ENCODE peak calls at places on chromosomes 6 and 20, in four cellular contexts. K is brain microvascular endothelial cell, O is foreskin fibroblast, P is NCI-H1105. B is an unnamed sample.

GRCh38 chr6:36684447-36684812 is 5.9 kb downstream of the CDKN1A start:
- DNase-seq in K (no peak), O (no peak), P (no peak), B (no peak)

GRCh38 chr6:130932956-130933355 is 105.8 kb downstream of the SMLR1 start:
- DNase-seq in K (no peak), O (no peak), P (no peak), B (no peak)

GRCh38 chr6:157892363-157892878 is 69.4 kb downstream of the SNX9 start:
- DNase-seq in K (no peak), O (no peak), P (no peak), B (no peak)

GRCh38 chr6:161168281-161168891 is 105.5 kb downstream of the AGPAT4 start:
- DNase-seq in K (peak; percentile 100), O (peak; percentile 97), P (peak; percentile 56), B (peak; percentile 77)

GRCh38 chr6:9007062-9007461 is 571.7 kb upstream of the SLC35B3 start:
- DNase-seq in K (no peak), O (no peak), P (no peak), B (no peak)

GRCh38 chr20:48908661-48909316 is 12.7 kb upstream of the ARFGEF2 start:
- DNase-seq in K (no peak), O (no peak), P (no peak), B (no peak)

GRCh38 chr6:7373739-7374138 is 15.8 kb downstream of the CAGE1 start:
- DNase-seq in K (peak; percentile 3), O (no peak), P (no peak), B (peak; percentile 2)

GRCh38 chr20:2299301-2299700 is 3.5 kb downstream of the TGM3 start:
- DNase-seq in K (no peak), O (no peak), P (no peak), B (no peak)

GRCh38 chr20:37358366-37359150 is 12.6 kb downstream of the SRC start:
- DNase-seq in K (no peak), O (no peak), P (no peak), B (no peak)

GRCh38 chr20:2179233-2179580 is 77.6 kb downstream of the STK35 start:
- DNase-seq in K (no peak), O (no peak), P (no peak), B (no peak)

GRCh38 chr20:57309544-57310115 is 20.0 kb upstream of the SPO11 start:
- DNase-seq in K (no peak), O (no peak), P (no peak), B (no peak)

GRCh38 chr6:45614488-45615285 is 237.0 kb upstream of the SUPT3H start:
- DNase-seq in K (no peak), O (no peak), P (no peak), B (no peak)

GRCh38 chr6:54935739-54936138 is 89.2 kb downstream of the FAM83B start:
- DNase-seq in K (no peak), O (peak; percentile 53), P (no peak), B (peak; percentile 61)

GRCh38 chr6:42831237-42831636 is 48.2 kb upstream of the RPL7L1 start:
- DNase-seq in K (no peak), O (no peak), P (no peak), B (no peak)

GRCh38 chr6:155491421-155491820 is 35.8 kb upstream of the NOX3 start:
- DNase-seq in K (no peak), O (no peak), P (no peak), B (no peak)

GRCh38 chr6:19159087-19159486 is 678.1 kb upstream of the ID4 start:
- DNase-seq in K (peak; percentile 74), O (no peak), P (no peak), B (no peak)

GRCh38 chr20:37519508-37520416 is 1.3 kb upstream of the NNAT start:
- DNase-seq in K (peak; percentile 31), O (no peak), P (peak; percentile 53), B (no peak)

GRCh38 chr6:37691904-37692806 is 5.5 kb downstream of the MDGA1 start:
- DNase-seq in K (peak; percentile 61), O (peak; percentile 57), P (peak; percentile 57), B (peak; percentile 69)

GRCh38 chr6:109738200-109738599 is 47.1 kb downstream of the FIG4 start:
- DNase-seq in K (no peak), O (peak; percentile 23), P (no peak), B (no peak)

GRCh38 chr20:45090481-45090880 is 10.4 kb downstream of the KCNS1 start:
- DNase-seq in K (no peak), O (no peak), P (no peak), B (no peak)

GRCh38 chr20:64159711-64160110 is 4.5 kb upstream of the MYT1 start:
- DNase-seq in K (no peak), O (no peak), P (no peak), B (no peak)

GRCh38 chr6:56752009-56752408 is 109.3 kb upstream of the DST start:
- DNase-seq in K (peak; percentile 48), O (peak; percentile 65), P (no peak), B (peak; percentile 81)

GRCh38 chr20:20362774-20363435 is 5.0 kb upstream of the INSM1 start:
- DNase-seq in K (no peak), O (no peak), P (peak; percentile 100), B (no peak)

GRCh38 chr6:100946711-100947110 is 65.6 kb upstream of the ASCC3 start:
- DNase-seq in K (no peak), O (no peak), P (no peak), B (no peak)

GRCh38 chr6:110595112-110595511 is 118.7 kb upstream of the SLC22A16 start:
- DNase-seq in K (no peak), O (no peak), P (no peak), B (peak; percentile 21)

GRCh38 chr20:3635346-3635745 is 27.9 kb downstream of the GFRA4 start:
- DNase-seq in K (no peak), O (no peak), P (no peak), B (no peak)

GRCh38 chr6:118932421-118932820 is 2.5 kb downstream of the MCM9 start:
- DNase-seq in K (no peak), O (no peak), P (no peak), B (no peak)

GRCh38 chr6:44261581-44261980 is 3.8 kb downstream of the NFKBIE start:
- DNase-seq in K (no peak), O (no peak), P (no peak), B (no peak)

GRCh38 chr6:14082287-14082686 is 35.3 kb upstream of the CD83 start:
- DNase-seq in K (no peak), O (no peak), P (no peak), B (no peak)

GRCh38 chr6:143782517-143782916 is 60.6 kb upstream of the LTV1 start:
- DNase-seq in K (no peak), O (no peak), P (no peak), B (no peak)

GRCh38 chr6:135458051-135458450 is 39.5 kb downstream of the AHI1 start:
- DNase-seq in K (peak; percentile 20), O (peak; percentile 18), P (no peak), B (peak; percentile 68)

GRCh38 chr6:71391126-71391525 is 102.5 kb downstream of the OGFRL1 start:
- DNase-seq in K (no peak), O (no peak), P (no peak), B (no peak)

GRCh38 chr6:10278786-10279185 is 136.1 kb downstream of the TFAP2A start:
- DNase-seq in K (no peak), O (no peak), P (no peak), B (no peak)

GRCh38 chr6:158819213-158819976 is at the start of gene EZR:
- DNase-seq in K (peak; percentile 18), O (peak; percentile 56), P (peak; percentile 84), B (peak; percentile 56)

GRCh38 chr6:1554881-1555569 is 54.7 kb upstream of the FOXC1 start:
- DNase-seq in K (peak; percentile 42), O (peak; percentile 62), P (no peak), B (peak; percentile 70)

GRCh38 chr6:5537967-5538366 is 276.7 kb downstream of the FARS2 start:
- DNase-seq in K (no peak), O (peak; percentile 53), P (no peak), B (peak; percentile 49)

GRCh38 chr20:15288076-15288475 is 950.7 kb upstream of the FLRT3 start:
- DNase-seq in K (no peak), O (no peak), P (no peak), B (no peak)

GRCh38 chr20:44908987-44909871 is 631 bp upstream of the PABPC1L start:
- DNase-seq in K (no peak), O (no peak), P (no peak), B (no peak)

B was measured in cardiac fibroblast.